ENCODE peak calls at places on chromosomes 12 and 14, in seven cellular contexts. L is iPS-NIHi11, S is pancreas, H is amygdala, O is GM18507, K is SK-N-SH, Z is heart left ventricle. Y is an unnamed sample.
A peak's percentile ranks its signal among the peaks of the same experiment; 100 is the strongest.

GRCh38 chr12:39103552-39104165 is 198.3 kb upstream of the CPNE8 start:
- DNase-seq in O (peak; percentile 17), Z (peak; percentile 19), H (no peak), S (no peak), K (peak; percentile 67), L (peak; percentile 84), Y (peak; percentile 13)

GRCh38 chr12:12859690-12860089 is 31.7 kb upstream of the GPRC5A start:
- DNase-seq in Z (no peak), K (no peak), L (no peak), S (no peak), O (no peak), H (no peak), Y (no peak)

GRCh38 chr14:54446201-54446693 is 5.1 kb upstream of the CNIH1 start:
- DNase-seq in H (peak; percentile 17), K (no peak), O (no peak), S (no peak), Z (no peak), L (peak; percentile 26), Y (peak; percentile 91)

GRCh38 chr14:54642950-54643695 is 76.2 kb downstream of the SAMD4A start:
- DNase-seq in Z (no peak), H (no peak), L (no peak), K (no peak), O (no peak), S (no peak), Y (no peak)

GRCh38 chr14:77128414-77128891 is 13.1 kb downstream of the ZDHHC22 start:
- DNase-seq in O (no peak), H (peak; percentile 19), Z (no peak), S (peak; percentile 32), K (no peak), L (no peak), Y (no peak)

GRCh38 chr14:78848234-78848820 is 678.2 kb downstream of the NRXN3 start:
- DNase-seq in L (peak; percentile 71), Z (peak; percentile 6), H (peak; percentile 6), O (no peak), S (peak; percentile 26), K (peak; percentile 16), Y (peak; percentile 89)

GRCh38 chr12:3275171-3276041 is 198.2 kb downstream of the TSPAN9 start:
- DNase-seq in L (peak; percentile 92), K (peak; percentile 91), O (peak; percentile 64), Z (peak; percentile 69), S (peak; percentile 35), H (peak; percentile 56), Y (peak; percentile 86)

GRCh38 chr12:16880864-16881285 is 274.9 kb upstream of the LMO3 start:
- DNase-seq in Z (no peak), L (peak; percentile 27), S (peak; percentile 31), H (no peak), K (peak; percentile 58), O (no peak), Y (no peak)

GRCh38 chr12:122079038-122079531 is 529 bp downstream of the MLXIP start:
- DNase-seq in S (peak; percentile 50), O (no peak), Z (no peak), L (peak; percentile 39), H (no peak), K (peak; percentile 44), Y (no peak)

GRCh38 chr12:122304924-122305323 is 38.6 kb upstream of the VPS33A start:
- DNase-seq in L (no peak), O (no peak), S (no peak), Z (no peak), K (no peak), H (no peak), Y (no peak)

GRCh38 chr12:92292016-92292415 is 146.4 kb upstream of the BTG1 start:
- DNase-seq in S (no peak), Z (no peak), O (no peak), H (no peak), K (no peak), L (no peak), Y (no peak)

GRCh38 chr12:113232787-113233585 is 11.7 kb downstream of the TPCN1 start:
- DNase-seq in K (no peak), O (peak; percentile 47), H (peak; percentile 67), Z (peak; percentile 65), S (no peak), L (peak; percentile 84), Y (peak; percentile 45)

GRCh38 chr12:79897617-79898016 is 37.3 kb downstream of the PPP1R12A start:
- DNase-seq in S (no peak), O (no peak), Z (no peak), K (no peak), H (no peak), L (no peak), Y (no peak)

GRCh38 chr14:64580451-64580850 is 30.7 kb downstream of the PPP1R36 start:
- DNase-seq in K (no peak), O (no peak), S (no peak), H (no peak), L (no peak), Z (no peak), Y (no peak)

GRCh38 chr12:105721051-105721825 is 390.7 kb downstream of the C12orf75 start:
- DNase-seq in H (no peak), Z (no peak), K (no peak), L (no peak), S (no peak), O (no peak), Y (no peak)

GRCh38 chr14:35403397-35404245 is 928 bp downstream of the NFKBIA start:
- DNase-seq in K (peak; percentile 97), H (peak; percentile 91), L (peak; percentile 93), Z (peak; percentile 98), S (peak; percentile 97), O (peak; percentile 81), Y (peak; percentile 88)

GRCh38 chr12:6494351-6494743 is 445 bp downstream of the NCAPD2 start:
- DNase-seq in L (no peak), O (no peak), S (no peak), Z (no peak), K (peak; percentile 37), H (no peak), Y (no peak)

GRCh38 chr12:27627123-27627835 is 69.0 kb upstream of the REP15 start:
- DNase-seq in S (no peak), H (no peak), L (no peak), K (no peak), O (no peak), Z (no peak), Y (no peak)

GRCh38 chr12:55929306-55929791 is 1.6 kb upstream of the DGKA start:
- DNase-seq in L (no peak), H (no peak), S (no peak), Z (no peak), K (no peak), O (peak; percentile 66), Y (no peak)

GRCh38 chr14:96117101-96117897 is 78.1 kb downstream of the C14orf132 start:
- DNase-seq in S (no peak), Z (no peak), O (no peak), K (peak; percentile 49), L (no peak), H (no peak), Y (no peak)

GRCh38 chr12:45216983-45217485 is 1.1 kb downstream of the ANO6 start:
- DNase-seq in O (no peak), S (no peak), K (peak; percentile 65), Z (no peak), L (no peak), H (no peak), Y (no peak)

GRCh38 chr14:84401631-84402030 is 1128.3 kb upstream of the FLRT2 start:
- DNase-seq in Z (no peak), K (no peak), O (no peak), H (no peak), S (no peak), L (no peak), Y (no peak)

GRCh38 chr14:95516554-95517209 is at the start of gene SYNE3:
- DNase-seq in K (peak; percentile 90), S (no peak), H (no peak), L (peak; percentile 84), Z (peak; percentile 65), O (no peak), Y (no peak)

GRCh38 chr14:65096323-65097089 is 5.8 kb downstream of the MAX start:
- DNase-seq in H (no peak), L (no peak), O (no peak), S (no peak), K (peak; percentile 54), Z (no peak), Y (no peak)

GRCh38 chr12:21906919-21907642 is 34.1 kb downstream of the ABCC9 start:
- DNase-seq in L (no peak), H (no peak), O (no peak), S (no peak), Z (no peak), K (no peak), Y (no peak)

GRCh38 chr12:27345376-27345775 is 12.7 kb downstream of the BMAL2 start:
- DNase-seq in K (no peak), O (no peak), H (no peak), Z (no peak), L (no peak), S (no peak), Y (no peak)